ENCODE peak calls at places on chromosome 2, in six cellular contexts. B is cardiac muscle cell, K is Peyer's patch, O is tibial artery, J is trophoblast cell, X is lung. T is an unnamed sample.

GRCh38 chr2:33160217-33160616 is 213.5 kb downstream of the LTBP1 start:
- DNase-seq in X (no peak), J (no peak), K (no peak), O (no peak), B (no peak), T (no peak)

GRCh38 chr2:145460151-145460550 is 940.2 kb upstream of the ZEB2 start:
- DNase-seq in X (no peak), J (no peak), O (no peak), K (no peak), B (no peak), T (no peak)

GRCh38 chr2:174013310-174013751 is 48.2 kb upstream of the SP3 start:
- DNase-seq in J (peak), O (peak), X (no peak), K (peak), B (no peak), T (no peak)

GRCh38 chr2:96393989-96394761 is 58.6 kb downstream of the NCAPH start:
- DNase-seq in K (no peak), O (no peak), B (no peak), J (no peak), X (no peak), T (no peak)

GRCh38 chr2:21042958-21043743 is 722 bp downstream of the APOB start:
- DNase-seq in O (peak), B (peak), J (peak), X (peak), K (peak), T (peak)

GRCh38 chr2:143891879-143892308 is 628.0 kb downstream of the ZEB2 start:
- DNase-seq in X (no peak), J (no peak), K (no peak), O (no peak), B (no peak), T (no peak)

GRCh38 chr2:49255325-49256023 is 101.2 kb upstream of the FSHR start:
- DNase-seq in K (no peak), B (peak), J (no peak), X (no peak), O (no peak), T (no peak)

GRCh38 chr2:101330253-101330921 is 21.9 kb upstream of the RNF149 start:
- DNase-seq in B (no peak), O (no peak), J (no peak), X (no peak), K (peak), T (peak)

GRCh38 chr2:134281815-134282419 is 28.0 kb downstream of the MGAT5 start:
- DNase-seq in J (no peak), K (no peak), X (no peak), O (no peak), B (no peak), T (no peak)

GRCh38 chr2:10570076-10570475 is 119.7 kb downstream of the NOL10 start:
- DNase-seq in O (no peak), B (no peak), K (no peak), X (no peak), J (no peak), T (no peak)

GRCh38 chr2:213490087-213490486 is 205.8 kb downstream of the SPAG16 start:
- DNase-seq in O (no peak), K (no peak), B (peak), J (no peak), X (no peak), T (no peak)

GRCh38 chr2:40432916-40433315 is 19.0 kb downstream of the SLC8A1 start:
- DNase-seq in J (no peak), B (no peak), X (no peak), O (no peak), K (no peak), T (no peak)

GRCh38 chr2:223642496-223642895 is 40.3 kb upstream of the SCG2 start:
- DNase-seq in B (no peak), O (no peak), K (no peak), J (no peak), X (no peak), T (no peak)
- H3K27ac ChIP-seq in B (no peak), O (no peak), K (no peak), J (no peak), X (no peak), T (no peak)

GRCh38 chr2:217951521-217952247 is 51.1 kb downstream of the TNS1 start:
- DNase-seq in O (peak), B (no peak), J (peak), K (peak), X (peak), T (peak)
- H3K27ac ChIP-seq in O (peak), B (no peak), J (no peak), K (peak), X (peak), T (peak)

GRCh38 chr2:1517786-1518500 is 104.7 kb downstream of the TPO start:
- DNase-seq in K (no peak), O (no peak), B (no peak), X (no peak), J (no peak), T (no peak)

GRCh38 chr2:1515986-1516797 is 102.9 kb downstream of the TPO start:
- DNase-seq in B (no peak), K (no peak), J (no peak), O (no peak), X (no peak), T (no peak)

GRCh38 chr2:1516798-1517060 is 103.5 kb downstream of the TPO start:
- DNase-seq in J (no peak), X (no peak), K (no peak), B (no peak), O (no peak), T (no peak)

GRCh38 chr2:1518891-1519530 is 105.7 kb downstream of the TPO start:
- DNase-seq in B (no peak), X (no peak), O (no peak), J (no peak), K (no peak), T (no peak)

DNA sequence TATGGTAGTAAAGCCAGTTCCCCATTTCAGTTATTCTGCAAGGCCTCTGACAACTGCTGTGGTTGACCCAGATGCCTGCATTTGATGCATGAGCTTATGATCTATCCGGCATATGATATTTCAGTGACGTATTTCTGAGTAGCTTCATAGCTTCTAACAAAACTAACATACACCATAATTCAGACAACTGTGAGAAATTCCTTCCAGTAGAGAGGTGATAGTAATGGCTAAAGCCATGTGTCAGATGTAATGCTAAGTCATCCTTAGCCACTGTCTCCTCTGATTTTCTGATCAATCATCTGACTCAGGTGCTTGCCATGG is 105.2 kb downstream of the TPO start:
- DNase-seq in B (no peak), K (no peak), O (no peak), J (no peak), X (no peak), T (no peak)
- H3K27ac ChIP-seq in B (no peak), K (no peak), O (no peak), J (no peak), X (no peak), T (no peak)

DNA sequence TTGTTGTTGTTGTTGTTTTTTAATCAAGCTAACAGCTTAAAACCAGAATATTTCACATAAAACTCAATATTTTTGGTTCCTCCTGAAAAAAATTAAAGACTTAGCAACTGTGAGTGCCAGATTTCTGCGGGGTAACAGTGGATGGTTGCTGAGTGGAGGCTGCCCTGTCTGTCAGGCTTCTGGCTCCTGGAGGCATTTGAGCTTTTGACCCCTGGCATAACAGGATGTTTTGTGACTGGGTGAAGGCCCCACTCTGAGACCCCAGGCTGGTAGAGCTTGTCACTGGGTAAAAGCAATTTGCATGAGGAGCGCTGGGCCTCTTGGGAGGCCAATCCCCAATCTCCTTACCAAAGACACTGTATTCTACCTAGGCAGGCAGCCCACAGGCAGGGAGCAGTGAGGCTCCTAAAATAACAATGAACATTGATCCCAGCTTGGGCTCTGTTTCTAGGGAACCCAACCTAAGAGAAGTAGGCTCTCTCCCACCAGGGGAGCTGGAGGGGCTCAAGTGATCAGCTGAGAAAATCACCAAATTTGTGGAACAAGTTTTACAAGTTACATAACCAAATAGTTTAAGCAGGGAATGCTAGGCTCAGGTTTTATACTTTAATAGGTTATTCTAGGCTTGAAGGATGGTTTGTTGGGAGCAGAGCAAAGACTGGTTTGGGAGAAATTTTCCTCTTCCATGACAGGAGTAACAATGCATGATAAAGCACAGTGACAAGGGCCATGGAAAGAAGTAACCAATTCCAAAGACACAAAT is 5.9 kb upstream of the SPRED2 start:
- DNase-seq in J (no peak), B (no peak), K (no peak), O (no peak), X (no peak), T (no peak)
- H3K27ac ChIP-seq in J (no peak), B (peak), K (no peak), O (no peak), X (no peak), T (peak)

DNA sequence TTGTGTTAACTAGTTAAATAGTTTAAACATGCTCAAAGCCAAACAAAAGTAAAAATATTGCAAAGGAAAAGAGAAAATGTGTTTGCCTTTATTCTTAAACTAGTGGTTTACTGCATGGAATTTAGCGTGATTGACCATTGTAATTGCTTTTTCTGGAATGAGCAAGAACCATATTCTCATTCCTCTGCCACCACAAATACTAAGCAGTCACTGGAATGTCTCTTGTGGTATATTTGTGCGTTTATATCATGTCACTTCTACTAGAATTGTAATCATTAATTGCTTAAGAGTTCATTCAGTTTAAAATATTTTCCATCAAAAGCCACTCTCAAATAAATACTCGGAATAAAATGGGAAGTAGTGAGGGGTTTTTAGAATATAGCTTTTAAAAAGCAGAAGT is 288.2 kb downstream of the EPHA4 start:
- DNase-seq in K (no peak), O (no peak), X (no peak), J (no peak), B (no peak), T (no peak)
- H3K27ac ChIP-seq in K (no peak), O (no peak), X (no peak), J (no peak), B (no peak), T (no peak)

GRCh38 chr2:37639631-37640030 is 31.8 kb downstream of the CDC42EP3 start:
- DNase-seq in K (no peak), B (no peak), X (no peak), O (no peak), J (no peak), T (no peak)
- H3K27ac ChIP-seq in K (no peak), B (no peak), X (no peak), O (no peak), J (no peak), T (no peak)

DNA sequence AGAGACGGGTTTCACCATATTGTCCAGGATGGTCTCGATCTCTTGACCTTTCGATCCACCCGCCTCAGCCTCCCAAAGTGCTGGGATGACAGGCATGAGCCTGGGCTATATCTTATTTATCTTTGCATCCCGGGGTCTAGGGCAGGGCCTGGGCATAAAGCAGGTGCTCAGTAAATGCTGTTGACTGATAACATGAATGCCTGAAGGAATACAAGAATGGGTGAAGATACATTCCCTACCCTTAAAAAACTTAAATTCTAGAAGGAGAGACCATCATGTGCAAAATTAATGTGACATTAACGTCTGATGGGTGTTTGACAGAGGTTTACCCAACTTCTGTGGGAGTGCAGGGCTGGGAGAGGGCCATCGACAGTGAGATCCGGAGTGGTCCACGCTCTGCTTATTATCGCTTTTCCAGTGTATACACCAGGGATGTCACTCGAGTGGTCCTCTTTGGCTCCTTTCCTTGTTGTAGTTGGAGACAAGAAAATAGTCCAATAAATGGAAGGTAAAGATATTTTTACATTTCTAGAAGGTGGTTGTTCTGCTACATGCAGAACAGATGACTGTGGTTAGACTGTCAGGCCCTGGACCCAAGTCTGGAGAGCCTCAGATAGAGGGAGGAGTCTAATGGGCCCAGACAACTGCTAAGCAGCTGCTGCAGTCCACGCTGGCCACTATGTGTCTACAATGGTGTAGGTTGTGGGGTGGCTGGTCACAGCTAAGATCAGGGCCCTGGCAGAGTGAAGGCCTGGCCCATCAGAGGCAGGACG is 131.7 kb downstream of the MYCN start:
- DNase-seq in K (no peak), J (no peak), B (no peak), X (no peak), O (no peak), T (no peak)
- H3K27ac ChIP-seq in K (no peak), J (no peak), B (no peak), X (no peak), O (no peak), T (no peak)

T was measured in stomach.